ENCODE peak calls at places on chromosomes 16 and 17, in five cellular contexts. One of them, this sample, is unnamed.

GRCh38 chr17:62870581-62870964 is 62.5 kb upstream of the MARCHF10 start:
- DNase-seq in GM12878: no peak
- DNase-seq in A549: no peak
- DNase-seq in IMR-90: no peak
- DNase-seq in K562: no peak
- DNase-seq in this sample: peak

GRCh38 chr16:27408012-27408601 is 6.1 kb downstream of the IL21R start:
- DNase-seq in GM12878: peak
- DNase-seq in A549: no peak
- DNase-seq in IMR-90: peak
- DNase-seq in K562: no peak
- DNase-seq in this sample: no peak

GRCh38 chr16:26952411-26952810 is 114.3 kb upstream of the C16orf82 start:
- DNase-seq in IMR-90: no peak
- DNase-seq in GM12878: no peak
- DNase-seq in K562: no peak
- DNase-seq in A549: no peak
- DNase-seq in this sample: no peak

GRCh38 chr16:46711106-46711769 is 21.8 kb downstream of the ORC6 start:
- DNase-seq in IMR-90: no peak
- DNase-seq in K562: no peak
- DNase-seq in A549: no peak
- DNase-seq in GM12878: no peak
- DNase-seq in this sample: no peak

GRCh38 chr16:3004781-3005284 is 7.9 kb upstream of the CLDN9 start:
- DNase-seq in GM12878: no peak
- DNase-seq in IMR-90: no peak
- DNase-seq in K562: peak
- DNase-seq in A549: no peak
- DNase-seq in this sample: peak

GRCh38 chr16:79601978-79602609 is 1.6 kb upstream of the MAF start:
- DNase-seq in IMR-90: peak
- DNase-seq in K562: peak
- DNase-seq in GM12878: peak
- DNase-seq in A549: peak
- DNase-seq in this sample: peak

GRCh38 chr17:19727466-19728113 is 11.2 kb upstream of the SLC47A2 start:
- DNase-seq in IMR-90: peak
- DNase-seq in A549: peak
- DNase-seq in K562: no peak
- DNase-seq in GM12878: no peak
- DNase-seq in this sample: no peak

GRCh38 chr17:19728114-19728495 is 11.7 kb upstream of the SLC47A2 start:
- DNase-seq in GM12878: no peak
- DNase-seq in K562: no peak
- DNase-seq in A549: peak
- DNase-seq in IMR-90: peak
- DNase-seq in this sample: peak

GRCh38 chr16:2614761-2615191 is 67.5 kb upstream of the KCTD5 start:
- DNase-seq in GM12878: no peak
- DNase-seq in A549: no peak
- DNase-seq in K562: no peak
- DNase-seq in IMR-90: no peak
- DNase-seq in this sample: no peak

GRCh38 chr17:51164911-51165679 is 1.1 kb upstream of the NME2 start:
- DNase-seq in GM12878: no peak
- DNase-seq in IMR-90: no peak
- DNase-seq in K562: no peak
- DNase-seq in A549: peak
- DNase-seq in this sample: peak

GRCh38 chr17:31467502-31468256 is 76.2 kb downstream of the RAB11FIP4 start:
- DNase-seq in IMR-90: no peak
- DNase-seq in K562: no peak
- DNase-seq in A549: no peak
- DNase-seq in GM12878: no peak
- DNase-seq in this sample: peak

GRCh38 chr16:89139907-89140361 is 31.6 kb upstream of the CDH15 start:
- DNase-seq in GM12878: no peak
- DNase-seq in IMR-90: no peak
- DNase-seq in K562: no peak
- DNase-seq in A549: no peak
- DNase-seq in this sample: no peak

GRCh38 chr16:80466024-80466986 is 74.5 kb upstream of the DYNLRB2 start:
- DNase-seq in GM12878: peak
- DNase-seq in IMR-90: peak
- DNase-seq in K562: peak
- DNase-seq in A549: peak
- DNase-seq in this sample: peak

GRCh38 chr17:7007143-7007542 is 5.3 kb upstream of the RNASEK start:
- DNase-seq in IMR-90: no peak
- DNase-seq in A549: no peak
- DNase-seq in K562: no peak
- DNase-seq in GM12878: no peak
- DNase-seq in this sample: no peak

GRCh38 chr16:86740817-86741799 is 162.8 kb downstream of the FOXL1 start:
- DNase-seq in A549: peak
- DNase-seq in K562: no peak
- DNase-seq in GM12878: no peak
- DNase-seq in IMR-90: peak
- DNase-seq in this sample: no peak

GRCh38 chr17:65550075-65550635 is 11.3 kb downstream of the AXIN2 start:
- DNase-seq in GM12878: no peak
- DNase-seq in A549: no peak
- DNase-seq in K562: no peak
- DNase-seq in IMR-90: no peak
- DNase-seq in this sample: no peak

DNA sequence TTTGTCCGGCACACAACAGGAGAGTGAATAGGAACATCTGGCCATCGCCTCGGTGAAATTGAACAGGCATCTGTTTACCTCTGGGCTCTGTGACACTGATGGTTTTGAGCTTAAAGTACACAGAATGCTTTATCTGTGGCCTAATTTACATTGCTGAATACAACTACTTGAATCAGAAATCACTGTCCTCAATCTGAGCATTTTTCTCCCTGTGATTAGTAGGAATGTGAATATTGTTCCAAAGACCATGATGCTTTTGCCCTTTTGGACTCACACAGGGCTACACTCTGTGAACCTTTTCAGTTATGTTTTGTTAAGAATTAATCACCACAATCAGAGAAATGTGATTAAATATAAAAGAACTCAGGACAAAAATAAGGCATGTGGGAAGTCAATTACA is 323.0 kb upstream of the TBX2 start:
- DNase-seq in IMR-90: peak
- DNase-seq in K562: no peak
- DNase-seq in GM12878: no peak
- DNase-seq in A549: no peak
- DNase-seq in this sample: peak
- TF ChIP-seq RFX5 in IMR-90: no peak
- TF ChIP-seq RFX5 in K562: no peak
- TF ChIP-seq RFX5 in GM12878: no peak
- TF ChIP-seq RFX5 in A549: no peak
- TF ChIP-seq RFX5 in this sample: no peak

GRCh38 chr17:79400989-79401703 is 209.7 kb downstream of the RBFOX3 start:
- DNase-seq in IMR-90: peak
- DNase-seq in A549: peak
- DNase-seq in K562: peak
- DNase-seq in GM12878: no peak
- DNase-seq in this sample: peak
- TF ChIP-seq RCOR1 in IMR-90: no peak
- TF ChIP-seq RCOR1 in A549: no peak
- TF ChIP-seq RCOR1 in K562: no peak
- TF ChIP-seq RCOR1 in GM12878: no peak
- TF ChIP-seq RCOR1 in this sample: peak

DNA sequence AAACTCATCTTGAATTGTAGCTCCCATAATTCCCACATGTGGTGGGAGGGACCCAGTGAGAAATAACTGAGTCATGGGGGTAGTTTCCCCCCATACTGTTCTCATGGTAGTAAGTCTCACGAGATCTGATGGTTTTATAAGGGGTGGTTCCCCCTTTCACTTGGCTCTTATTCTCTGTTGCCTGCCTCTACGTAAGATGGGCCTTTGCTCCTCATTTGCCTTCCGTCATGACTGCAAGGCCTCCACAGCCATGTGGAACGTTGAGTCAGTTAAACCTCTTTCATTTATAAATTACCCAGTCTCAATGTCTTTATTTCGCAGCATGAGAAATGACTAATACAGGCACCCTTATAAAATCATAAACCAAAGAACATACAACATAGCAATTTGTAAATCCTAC is 79.0 kb downstream of the XYLT1 start:
- DNase-seq in IMR-90: no peak
- DNase-seq in A549: no peak
- DNase-seq in K562: no peak
- DNase-seq in GM12878: no peak
- DNase-seq in this sample: no peak
- TF ChIP-seq RFX5 in IMR-90: no peak
- TF ChIP-seq RFX5 in A549: no peak
- TF ChIP-seq RFX5 in K562: no peak
- TF ChIP-seq RFX5 in GM12878: no peak
- TF ChIP-seq RFX5 in this sample: no peak

GRCh38 chr17:2214887-2215615 is 88.5 kb downstream of the SMG6 start:
- DNase-seq in K562: no peak
- DNase-seq in IMR-90: peak
- DNase-seq in A549: no peak
- DNase-seq in GM12878: no peak
- DNase-seq in this sample: peak
- TF ChIP-seq RCOR1 in K562: no peak
- TF ChIP-seq RCOR1 in IMR-90: no peak
- TF ChIP-seq RCOR1 in A549: no peak
- TF ChIP-seq RCOR1 in GM12878: no peak
- TF ChIP-seq RCOR1 in this sample: no peak

GRCh38 chr17:1231456-1231855 is 38.8 kb upstream of the BHLHA9 start:
- DNase-seq in GM12878: no peak
- DNase-seq in IMR-90: no peak
- DNase-seq in A549: no peak
- DNase-seq in K562: no peak
- DNase-seq in this sample: no peak

GRCh38 chr17:1228752-1229353 is 41.4 kb upstream of the BHLHA9 start:
- DNase-seq in A549: no peak
- DNase-seq in GM12878: no peak
- DNase-seq in IMR-90: no peak
- DNase-seq in K562: no peak
- DNase-seq in this sample: peak

GRCh38 chr17:1229891-1230571 is 40.2 kb upstream of the BHLHA9 start:
- DNase-seq in IMR-90: no peak
- DNase-seq in GM12878: no peak
- DNase-seq in K562: no peak
- DNase-seq in A549: no peak
- DNase-seq in this sample: no peak

GRCh38 chr17:1227917-1228751 is 42.1 kb upstream of the BHLHA9 start:
- DNase-seq in A549: no peak
- DNase-seq in K562: no peak
- DNase-seq in IMR-90: no peak
- DNase-seq in GM12878: peak
- DNase-seq in this sample: no peak

DNA sequence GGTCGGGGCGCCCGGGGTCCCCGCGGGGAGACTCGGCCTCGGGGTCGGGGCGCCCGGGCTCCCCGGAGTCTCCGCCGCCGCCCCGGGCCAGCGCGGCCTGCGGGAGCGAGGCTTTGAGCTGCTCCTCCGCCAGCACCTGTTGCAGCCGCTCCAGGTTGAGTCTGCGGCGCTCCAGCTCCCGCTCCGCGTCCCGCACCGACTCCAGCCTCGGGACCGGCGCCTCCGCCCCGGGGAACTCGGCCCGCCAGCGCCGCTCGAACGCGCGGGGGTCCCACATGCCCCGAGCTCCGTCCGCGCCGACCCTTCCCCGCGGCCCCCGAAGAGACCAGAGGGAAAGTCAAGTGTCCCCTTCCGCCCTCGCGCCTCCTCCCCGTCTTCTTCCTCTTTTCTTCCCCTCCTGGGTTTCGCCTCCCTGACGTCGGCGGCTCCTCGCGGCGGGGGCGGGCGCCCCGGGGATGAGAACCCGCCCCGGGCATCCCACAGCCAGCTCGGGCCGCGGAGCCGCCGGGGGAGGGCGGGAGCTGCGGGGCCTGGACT is 40.8 kb upstream of the BHLHA9 start:
- DNase-seq in GM12878: no peak
- DNase-seq in K562: peak
- DNase-seq in A549: no peak
- DNase-seq in IMR-90: no peak
- DNase-seq in this sample: peak
- TF ChIP-seq RFX5 in GM12878: no peak
- TF ChIP-seq RFX5 in K562: no peak
- TF ChIP-seq RFX5 in A549: no peak
- TF ChIP-seq RFX5 in IMR-90: no peak
- TF ChIP-seq RFX5 in this sample: no peak

GRCh38 chr17:75502072-75502745 is 13.1 kb downstream of the CASKIN2 start:
- DNase-seq in GM12878: no peak
- DNase-seq in K562: no peak
- DNase-seq in A549: no peak
- DNase-seq in IMR-90: no peak
- DNase-seq in this sample: no peak

GRCh38 chr17:75502746-75503329 is 12.5 kb downstream of the CASKIN2 start:
- DNase-seq in IMR-90: no peak
- DNase-seq in GM12878: no peak
- DNase-seq in K562: no peak
- DNase-seq in A549: no peak
- DNase-seq in this sample: no peak

GRCh38 chr17:75503976-75504346 is 11.4 kb downstream of the CASKIN2 start:
- DNase-seq in GM12878: no peak
- DNase-seq in A549: no peak
- DNase-seq in IMR-90: no peak
- DNase-seq in K562: no peak
- DNase-seq in this sample: no peak

GRCh38 chr17:75504347-75505151 is 10.8 kb downstream of the CASKIN2 start:
- DNase-seq in K562: peak
- DNase-seq in IMR-90: no peak
- DNase-seq in A549: peak
- DNase-seq in GM12878: no peak
- DNase-seq in this sample: peak

GRCh38 chr17:75503337-75503950 is 11.9 kb downstream of the CASKIN2 start:
- DNase-seq in GM12878: no peak
- DNase-seq in K562: no peak
- DNase-seq in IMR-90: no peak
- DNase-seq in A549: no peak
- DNase-seq in this sample: no peak
- TF ChIP-seq RCOR1 in GM12878: no peak
- TF ChIP-seq RCOR1 in K562: no peak
- TF ChIP-seq RCOR1 in IMR-90: no peak
- TF ChIP-seq RCOR1 in A549: no peak
- TF ChIP-seq RCOR1 in this sample: no peak

GRCh38 chr16:81940781-81941560 is 70.3 kb downstream of the SDR42E1 start:
- DNase-seq in GM12878: no peak
- DNase-seq in IMR-90: peak
- DNase-seq in A549: peak
- DNase-seq in K562: no peak
- DNase-seq in this sample: peak
- TF ChIP-seq RFX5 in GM12878: no peak
- TF ChIP-seq RFX5 in IMR-90: no peak
- TF ChIP-seq RFX5 in A549: no peak
- TF ChIP-seq RFX5 in K562: no peak
- TF ChIP-seq RFX5 in this sample: no peak

This sample was measured in SK-N-SH.